ENCODE peak calls at places on chromosome 6, in four cellular contexts. O is psoas muscle, N is SHP77, Q is A172. X is an unnamed sample.

GRCh38 chr6:127950566-127951141 is 49.8 kb upstream of the THEMIS start:
- DNase-seq in O (no peak), N (no peak), Q (no peak), X (no peak)

GRCh38 chr6:147448212-147448611 is 60.3 kb upstream of the SAMD5 start:
- DNase-seq in O (no peak), N (no peak), Q (no peak), X (no peak)

GRCh38 chr6:149088361-149088760 is 229.2 kb upstream of the TAB2 start:
- DNase-seq in O (no peak), N (no peak), Q (no peak), X (no peak)

GRCh38 chr6:129105793-129106192 is 222.9 kb downstream of the LAMA2 start:
- DNase-seq in O (no peak), N (no peak), Q (no peak), X (no peak)

GRCh38 chr6:14228571-14228970 is 111.0 kb downstream of the CD83 start:
- DNase-seq in O (no peak), N (no peak), Q (no peak), X (peak; percentile 28)

GRCh38 chr6:169702640-169703246 is 817 bp downstream of the C6orf120 start:
- DNase-seq in O (no peak), N (peak; percentile 19), Q (no peak), X (peak; percentile 42)

GRCh38 chr6:83442752-83443151 is 11.9 kb upstream of the ME1 start:
- DNase-seq in O (no peak), N (no peak), Q (peak; percentile 11), X (peak; percentile 56)

GRCh38 chr6:169853196-169854082 is 102.0 kb downstream of the ERMARD start:
- DNase-seq in O (no peak), N (no peak), Q (no peak), X (no peak)

GRCh38 chr6:11224252-11224965 is 8.1 kb downstream of the NEDD9 start:
- DNase-seq in O (no peak), N (no peak), Q (peak; percentile 82), X (no peak)

GRCh38 chr6:28212510-28213212 is 12.4 kb upstream of the ZSCAN9 start:
- DNase-seq in O (no peak), N (peak; percentile 75), Q (peak; percentile 90), X (peak; percentile 86)

GRCh38 chr6:111057074-111057752 is 30.1 kb upstream of the SLC16A10 start:
- DNase-seq in O (no peak), N (peak; percentile 43), Q (peak; percentile 46), X (peak; percentile 54)